ENCODE peak calls at places on chromosomes 2 and 18, in seven cellular contexts. One of them, this sample, is unnamed.

GRCh38 chr2:140972724-140973123 is 1158.1 kb downstream of the LRP1B start:
- DNase-seq in heart right ventricle: no peak
- DNase-seq in tibial artery: no peak
- DNase-seq in colonic mucosa: no peak
- DNase-seq in psoas muscle: no peak
- DNase-seq in fibroblast of lung: no peak
- DNase-seq in stomach: no peak
- DNase-seq in this sample: no peak

GRCh38 chr2:173184031-173185004 is 108.7 kb downstream of the MAP3K20 start:
- DNase-seq in colonic mucosa: peak; percentile 43
- DNase-seq in tibial artery: peak; percentile 84
- DNase-seq in heart right ventricle: no peak
- DNase-seq in fibroblast of lung: peak; percentile 100
- DNase-seq in psoas muscle: peak; percentile 43
- DNase-seq in stomach: no peak
- DNase-seq in this sample: no peak

GRCh38 chr2:241358470-241358869 is 2.4 kb downstream of the FARP2 start:
- DNase-seq in stomach: no peak
- DNase-seq in psoas muscle: no peak
- DNase-seq in tibial artery: no peak
- DNase-seq in colonic mucosa: no peak
- DNase-seq in heart right ventricle: no peak
- DNase-seq in fibroblast of lung: no peak
- DNase-seq in this sample: no peak

GRCh38 chr2:15754703-15755099 is 163.0 kb downstream of the DDX1 start:
- DNase-seq in heart right ventricle: no peak
- DNase-seq in tibial artery: no peak
- DNase-seq in fibroblast of lung: no peak
- DNase-seq in psoas muscle: no peak
- DNase-seq in stomach: no peak
- DNase-seq in colonic mucosa: no peak
- DNase-seq in this sample: no peak

GRCh38 chr18:49608366-49608747 is 46.5 kb downstream of the LIPG start:
- DNase-seq in psoas muscle: no peak
- DNase-seq in heart right ventricle: no peak
- DNase-seq in tibial artery: no peak
- DNase-seq in stomach: no peak
- DNase-seq in colonic mucosa: no peak
- DNase-seq in fibroblast of lung: no peak
- DNase-seq in this sample: no peak

GRCh38 chr2:128377071-128377910 is 58.6 kb upstream of the HS6ST1 start:
- DNase-seq in heart right ventricle: no peak
- DNase-seq in stomach: peak; percentile 17
- DNase-seq in fibroblast of lung: no peak
- DNase-seq in tibial artery: peak; percentile 19
- DNase-seq in colonic mucosa: no peak
- DNase-seq in psoas muscle: no peak
- DNase-seq in this sample: peak; percentile 6

GRCh38 chr18:70709124-70709523 is 420.3 kb downstream of the SOCS6 start:
- DNase-seq in stomach: no peak
- DNase-seq in colonic mucosa: no peak
- DNase-seq in fibroblast of lung: no peak
- DNase-seq in heart right ventricle: no peak
- DNase-seq in tibial artery: no peak
- DNase-seq in psoas muscle: no peak
- DNase-seq in this sample: no peak

GRCh38 chr2:58046585-58047372 is at the start of gene VRK2:
- DNase-seq in psoas muscle: peak; percentile 86
- DNase-seq in colonic mucosa: peak; percentile 93
- DNase-seq in tibial artery: peak; percentile 86
- DNase-seq in fibroblast of lung: peak; percentile 96
- DNase-seq in stomach: peak; percentile 92
- DNase-seq in heart right ventricle: peak; percentile 88
- DNase-seq in this sample: peak; percentile 92

GRCh38 chr2:232502901-232503791 is 15.5 kb upstream of the ECEL1 start:
- DNase-seq in fibroblast of lung: peak; percentile 38
- DNase-seq in colonic mucosa: no peak
- DNase-seq in heart right ventricle: peak; percentile 44
- DNase-seq in stomach: peak; percentile 45
- DNase-seq in tibial artery: no peak
- DNase-seq in psoas muscle: no peak
- DNase-seq in this sample: peak; percentile 25

GRCh38 chr18:55509631-55510372 is 78.2 kb downstream of the TCF4 start:
- DNase-seq in stomach: no peak
- DNase-seq in tibial artery: no peak
- DNase-seq in heart right ventricle: no peak
- DNase-seq in psoas muscle: no peak
- DNase-seq in fibroblast of lung: peak; percentile 98
- DNase-seq in colonic mucosa: no peak
- DNase-seq in this sample: no peak

GRCh38 chr18:28087173-28087563 is 89.8 kb downstream of the CDH2 start:
- DNase-seq in stomach: peak; percentile 67
- DNase-seq in colonic mucosa: no peak
- DNase-seq in fibroblast of lung: peak; percentile 57
- DNase-seq in psoas muscle: no peak
- DNase-seq in heart right ventricle: peak; percentile 29
- DNase-seq in tibial artery: no peak
- DNase-seq in this sample: no peak

GRCh38 chr2:227420063-227421052 is 32.6 kb upstream of the SCYGR1 start:
- DNase-seq in stomach: no peak
- DNase-seq in colonic mucosa: no peak
- DNase-seq in heart right ventricle: no peak
- DNase-seq in psoas muscle: no peak
- DNase-seq in tibial artery: no peak
- DNase-seq in fibroblast of lung: no peak
- DNase-seq in this sample: no peak

GRCh38 chr2:232860593-232861241 is 9.3 kb upstream of the SNORC start:
- DNase-seq in tibial artery: no peak
- DNase-seq in colonic mucosa: no peak
- DNase-seq in heart right ventricle: no peak
- DNase-seq in stomach: no peak
- DNase-seq in psoas muscle: no peak
- DNase-seq in fibroblast of lung: peak; percentile 50
- DNase-seq in this sample: no peak

GRCh38 chr2:210337159-210337558 is 22.2 kb upstream of the MYL1 start:
- DNase-seq in colonic mucosa: no peak
- DNase-seq in heart right ventricle: no peak
- DNase-seq in stomach: no peak
- DNase-seq in psoas muscle: no peak
- DNase-seq in tibial artery: no peak
- DNase-seq in fibroblast of lung: no peak
- DNase-seq in this sample: no peak

GRCh38 chr2:24856791-24857211 is 63.2 kb downstream of the ADCY3 start:
- DNase-seq in tibial artery: no peak
- DNase-seq in colonic mucosa: no peak
- DNase-seq in psoas muscle: no peak
- DNase-seq in fibroblast of lung: no peak
- DNase-seq in stomach: no peak
- DNase-seq in heart right ventricle: peak; percentile 44
- DNase-seq in this sample: no peak

GRCh38 chr2:143878131-143878530 is 641.8 kb downstream of the ZEB2 start:
- DNase-seq in psoas muscle: no peak
- DNase-seq in heart right ventricle: no peak
- DNase-seq in fibroblast of lung: no peak
- DNase-seq in colonic mucosa: no peak
- DNase-seq in stomach: no peak
- DNase-seq in tibial artery: no peak
- DNase-seq in this sample: no peak

GRCh38 chr18:63040788-63041410 is 278.7 kb downstream of the BCL2 start:
- DNase-seq in colonic mucosa: no peak
- DNase-seq in psoas muscle: no peak
- DNase-seq in tibial artery: no peak
- DNase-seq in heart right ventricle: no peak
- DNase-seq in fibroblast of lung: no peak
- DNase-seq in stomach: no peak
- DNase-seq in this sample: no peak

GRCh38 chr18:2846638-2847340 is at the start of gene EMILIN2:
- DNase-seq in heart right ventricle: peak; percentile 72
- DNase-seq in colonic mucosa: peak; percentile 59
- DNase-seq in psoas muscle: peak; percentile 78
- DNase-seq in fibroblast of lung: peak; percentile 41
- DNase-seq in stomach: peak; percentile 55
- DNase-seq in tibial artery: peak; percentile 88
- DNase-seq in this sample: peak; percentile 67

GRCh38 chr2:64403426-64403825 is 50.5 kb upstream of the LGALSL start:
- DNase-seq in tibial artery: no peak
- DNase-seq in stomach: no peak
- DNase-seq in psoas muscle: no peak
- DNase-seq in heart right ventricle: no peak
- DNase-seq in colonic mucosa: no peak
- DNase-seq in fibroblast of lung: no peak
- DNase-seq in this sample: no peak

GRCh38 chr2:7379799-7380198 is 462.6 kb downstream of the RNF144A start:
- DNase-seq in fibroblast of lung: no peak
- DNase-seq in heart right ventricle: no peak
- DNase-seq in psoas muscle: no peak
- DNase-seq in stomach: peak; percentile 41
- DNase-seq in tibial artery: no peak
- DNase-seq in colonic mucosa: peak; percentile 24
- DNase-seq in this sample: peak; percentile 53

GRCh38 chr18:35949903-35950627 is 22.4 kb upstream of the RMP24 start:
- DNase-seq in psoas muscle: peak; percentile 38
- DNase-seq in stomach: peak; percentile 55
- DNase-seq in colonic mucosa: peak; percentile 61
- DNase-seq in fibroblast of lung: peak; percentile 62
- DNase-seq in tibial artery: peak; percentile 26
- DNase-seq in heart right ventricle: peak; percentile 45
- DNase-seq in this sample: peak; percentile 73
- H3K4me3 ChIP-seq in psoas muscle: peak overlapping the region; percentile 84
- H3K4me3 ChIP-seq in stomach: peak overlapping the region; percentile 68
- H3K4me3 ChIP-seq in colonic mucosa: peak overlapping the region; percentile 58
- H3K4me3 ChIP-seq in fibroblast of lung: peak overlapping the region; percentile 64
- H3K4me3 ChIP-seq in tibial artery: peak overlapping the region; percentile 38
- H3K4me3 ChIP-seq in heart right ventricle: peak overlapping the region; percentile 68
- H3K4me3 ChIP-seq in this sample: peak overlapping the region; percentile 65

GRCh38 chr2:75657794-75658193 is 11.2 kb downstream of the MRPL19 start:
- DNase-seq in stomach: no peak
- DNase-seq in colonic mucosa: no peak
- DNase-seq in fibroblast of lung: no peak
- DNase-seq in heart right ventricle: no peak
- DNase-seq in psoas muscle: no peak
- DNase-seq in tibial artery: no peak
- DNase-seq in this sample: no peak

GRCh38 chr2:75656563-75656962 is 10.0 kb downstream of the MRPL19 start:
- DNase-seq in heart right ventricle: no peak
- DNase-seq in tibial artery: no peak
- DNase-seq in fibroblast of lung: no peak
- DNase-seq in colonic mucosa: no peak
- DNase-seq in stomach: no peak
- DNase-seq in psoas muscle: no peak
- DNase-seq in this sample: no peak

GRCh38 chr2:75655861-75656260 is 9.3 kb downstream of the MRPL19 start:
- DNase-seq in psoas muscle: no peak
- DNase-seq in heart right ventricle: no peak
- DNase-seq in stomach: no peak
- DNase-seq in fibroblast of lung: peak; percentile 19
- DNase-seq in colonic mucosa: no peak
- DNase-seq in tibial artery: no peak
- DNase-seq in this sample: no peak

GRCh38 chr2:75654012-75654411 is 7.4 kb downstream of the MRPL19 start:
- DNase-seq in psoas muscle: no peak
- DNase-seq in tibial artery: no peak
- DNase-seq in colonic mucosa: no peak
- DNase-seq in heart right ventricle: no peak
- DNase-seq in stomach: no peak
- DNase-seq in fibroblast of lung: no peak
- DNase-seq in this sample: no peak
- TF ChIP-seq CTCF in psoas muscle: no peak
- TF ChIP-seq CTCF in tibial artery: no peak
- TF ChIP-seq CTCF in colonic mucosa: no peak
- TF ChIP-seq CTCF in heart right ventricle: no peak
- TF ChIP-seq CTCF in stomach: no peak
- TF ChIP-seq CTCF in fibroblast of lung: no peak
- TF ChIP-seq CTCF in this sample: no peak

GRCh38 chr2:131140581-131140980 is 35.4 kb downstream of the PLEKHB2 start:
- DNase-seq in psoas muscle: no peak
- DNase-seq in tibial artery: no peak
- DNase-seq in stomach: no peak
- DNase-seq in heart right ventricle: no peak
- DNase-seq in colonic mucosa: no peak
- DNase-seq in fibroblast of lung: no peak
- DNase-seq in this sample: no peak
- H3K36me3 ChIP-seq in psoas muscle: no peaks in the 10 kb centered on the region
- H3K36me3 ChIP-seq in tibial artery: peaks cover 20% of the 10 kb centered on the region
- H3K36me3 ChIP-seq in stomach: peaks cover 82% of the 10 kb centered on the region
- H3K36me3 ChIP-seq in heart right ventricle: peaks cover 4% of the 10 kb centered on the region
- H3K36me3 ChIP-seq in colonic mucosa: peaks cover 20% of the 10 kb centered on the region
- H3K36me3 ChIP-seq in fibroblast of lung: peaks cover 6% of the 10 kb centered on the region
- H3K36me3 ChIP-seq in this sample: peaks cover 6% of the 10 kb centered on the region

DNA sequence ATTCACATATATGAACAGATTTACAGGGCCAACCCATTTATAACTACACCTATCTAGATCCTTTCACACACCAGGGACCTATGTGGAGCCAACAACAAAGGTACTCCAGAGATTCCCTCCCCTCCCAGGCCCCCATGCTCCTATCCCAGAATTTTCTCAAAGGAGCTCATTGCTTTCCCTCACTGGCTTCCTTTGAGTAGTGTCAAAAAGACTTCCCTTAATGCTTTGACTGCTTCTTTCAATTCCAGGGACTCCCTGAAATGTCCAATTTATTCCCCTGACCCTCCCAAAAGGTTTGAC is 46.6 kb downstream of the IKZF2 start:
- DNase-seq in tibial artery: no peak
- DNase-seq in fibroblast of lung: no peak
- DNase-seq in psoas muscle: no peak
- DNase-seq in stomach: no peak
- DNase-seq in colonic mucosa: no peak
- DNase-seq in heart right ventricle: no peak
- DNase-seq in this sample: no peak
- H3K4me3 ChIP-seq in tibial artery: no peak overlapping the region
- H3K4me3 ChIP-seq in fibroblast of lung: no peak overlapping the region
- H3K4me3 ChIP-seq in psoas muscle: peak overlapping the region; percentile 56
- H3K4me3 ChIP-seq in stomach: no peak overlapping the region
- H3K4me3 ChIP-seq in colonic mucosa: no peak overlapping the region
- H3K4me3 ChIP-seq in heart right ventricle: peak overlapping the region; percentile 11
- H3K4me3 ChIP-seq in this sample: no peak overlapping the region

GRCh38 chr2:158456309-158457066 is at the start of the genes CCDC148 and PKP4:
- DNase-seq in colonic mucosa: peak; percentile 90
- DNase-seq in psoas muscle: peak; percentile 88
- DNase-seq in tibial artery: peak; percentile 88
- DNase-seq in stomach: peak; percentile 90
- DNase-seq in heart right ventricle: peak; percentile 87
- DNase-seq in fibroblast of lung: peak; percentile 92
- DNase-seq in this sample: peak; percentile 93
- TF ChIP-seq CTCF in colonic mucosa: no peak
- TF ChIP-seq CTCF in psoas muscle: no peak
- TF ChIP-seq CTCF in tibial artery: peak; percentile 32
- TF ChIP-seq CTCF in stomach: peak; percentile 29
- TF ChIP-seq CTCF in heart right ventricle: peak; percentile 48
- TF ChIP-seq CTCF in fibroblast of lung: peak; percentile 15
- TF ChIP-seq CTCF in this sample: no peak

DNA sequence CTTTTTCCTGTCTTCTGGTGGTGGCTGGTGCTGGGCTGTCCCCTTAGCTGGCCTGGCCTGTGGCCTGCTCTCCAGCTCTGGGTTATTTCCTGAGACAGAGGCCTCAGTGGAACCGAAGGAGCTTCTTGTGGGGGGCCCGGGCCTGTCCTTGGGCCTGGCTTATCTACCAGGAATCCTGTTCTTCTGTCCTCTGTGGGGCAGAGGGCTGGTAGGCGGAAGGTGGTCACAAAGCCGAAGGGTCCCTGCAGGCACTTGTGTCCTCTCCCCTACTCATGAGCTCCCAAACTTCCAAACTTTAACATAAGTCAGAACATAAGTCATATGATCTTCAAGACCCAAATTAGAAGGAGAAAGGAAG is 74.6 kb upstream of the MCFD2 start:
- DNase-seq in stomach: no peak
- DNase-seq in colonic mucosa: no peak
- DNase-seq in tibial artery: no peak
- DNase-seq in fibroblast of lung: no peak
- DNase-seq in psoas muscle: no peak
- DNase-seq in heart right ventricle: no peak
- DNase-seq in this sample: no peak
- H3K36me3 ChIP-seq in stomach: peaks cover 25% of the 10 kb centered on the region
- H3K36me3 ChIP-seq in colonic mucosa: peaks cover 4% of the 10 kb centered on the region
- H3K36me3 ChIP-seq in tibial artery: peaks cover 24% of the 10 kb centered on the region
- H3K36me3 ChIP-seq in fibroblast of lung: peaks cover 13% of the 10 kb centered on the region
- H3K36me3 ChIP-seq in psoas muscle: no peaks in the 10 kb centered on the region
- H3K36me3 ChIP-seq in heart right ventricle: no peaks in the 10 kb centered on the region
- H3K36me3 ChIP-seq in this sample: peaks cover 10% of the 10 kb centered on the region